ENCODE peak calls at places on chromosome 18, in ten cellular contexts. F is T-helper 2 cell, E is NCI-H1694, O is endothelial cell of umbilical vein, W is sigmoid colon, K is B cell, C is Daoy, T is putamen, B is ovary, M is AG08396. G is an unnamed sample.

GRCh38 chr18:63339920-63340484 is 20.4 kb upstream of the BCL2 start:
- DNase-seq in B (no peak), T (no peak), E (no peak), C (peak), M (no peak), F (no peak), W (no peak), K (no peak), O (peak), G (peak)

GRCh38 chr18:2572892-2573291 is 1.5 kb downstream of the NDC80 start:
- DNase-seq in F (no peak), E (no peak), B (no peak), W (no peak), C (no peak), M (no peak), T (no peak), K (no peak), O (no peak), G (no peak)

GRCh38 chr18:62445386-62445917 is 77.4 kb upstream of the ZCCHC2 start:
- DNase-seq in E (no peak), F (no peak), T (no peak), K (no peak), O (no peak), W (no peak), C (no peak), M (no peak), B (no peak), G (peak)

GRCh38 chr18:25136416-25137132 is 215.4 kb downstream of the ZNF521 start:
- DNase-seq in K (no peak), C (peak), E (no peak), F (no peak), O (peak), M (no peak), W (no peak), T (no peak), B (peak), G (no peak)

GRCh38 chr18:13635046-13635445 is 91.3 kb downstream of the FAM210A start:
- DNase-seq in E (no peak), W (no peak), F (no peak), M (no peak), T (no peak), C (no peak), B (no peak), O (no peak), K (no peak), G (no peak)

GRCh38 chr18:35005963-35006577 is 35.1 kb upstream of the MAPRE2 start:
- DNase-seq in W (no peak), B (no peak), E (peak), M (peak), C (peak), T (peak), F (no peak), K (no peak), O (peak), G (peak)

GRCh38 chr18:50797147-50797546 is 22.7 kb downstream of the MRO start:
- DNase-seq in C (no peak), K (no peak), B (no peak), W (no peak), F (no peak), M (no peak), T (no peak), O (no peak), E (no peak), G (peak)

GRCh38 chr18:54647176-54647575 is 56.1 kb downstream of the DYNAP start:
- DNase-seq in O (peak), M (no peak), T (no peak), F (no peak), B (no peak), C (peak), E (no peak), W (no peak), K (no peak), G (peak)

GRCh38 chr18:27713037-27713726 is 463.7 kb downstream of the CDH2 start:
- DNase-seq in B (no peak), C (peak), T (no peak), O (no peak), W (no peak), K (no peak), M (no peak), F (no peak), E (no peak), G (no peak)

GRCh38 chr18:30254331-30254730 is 788.2 kb downstream of the DSC3 start:
- DNase-seq in T (no peak), C (no peak), O (no peak), W (no peak), F (no peak), K (no peak), B (no peak), E (no peak), M (no peak), G (no peak)

GRCh38 chr18:48771641-48772380 is 179.0 kb downstream of the SMAD7 start:
- DNase-seq in F (no peak), C (no peak), W (no peak), E (no peak), K (no peak), O (peak), T (no peak), B (no peak), M (no peak), G (no peak)

GRCh38 chr18:74982946-74983635 is 225.8 kb downstream of the PTGR3 start:
- DNase-seq in F (no peak), C (no peak), T (no peak), B (no peak), K (no peak), O (peak), W (no peak), M (no peak), E (no peak), G (no peak)

GRCh38 chr18:25737710-25738251 is 352.6 kb downstream of the SS18 start:
- DNase-seq in W (no peak), E (no peak), B (no peak), K (no peak), M (peak), T (peak), O (peak), F (no peak), C (peak), G (peak)

GRCh38 chr18:34707670-34708069 is 2.4 kb upstream of the DTNA start:
- DNase-seq in M (peak), T (peak), K (no peak), C (peak), F (no peak), W (peak), E (no peak), O (peak), B (peak), G (peak)

GRCh38 chr18:30444544-30444943 is 598.0 kb downstream of the DSC3 start:
- DNase-seq in O (no peak), W (no peak), E (no peak), T (no peak), C (no peak), B (no peak), F (no peak), K (no peak), M (no peak), G (no peak)

GRCh38 chr18:76445741-76446232 is 49.3 kb downstream of the ZNF516 start:
- DNase-seq in K (no peak), M (no peak), T (no peak), E (no peak), F (no peak), B (no peak), O (no peak), C (no peak), W (peak), G (peak)

GRCh38 chr18:69401475-69402218 is 959 bp downstream of the DOK6 start:
- DNase-seq in E (no peak), F (no peak), K (no peak), B (peak), T (no peak), C (no peak), M (peak), W (peak), O (peak), G (no peak)

GRCh38 chr18:24006731-24007308 is 7.7 kb upstream of the TTC39C start:
- DNase-seq in K (no peak), E (no peak), F (no peak), O (no peak), M (no peak), T (no peak), W (no peak), C (no peak), B (no peak), G (no peak)

GRCh38 chr18:14026199-14026598 is 106.0 kb downstream of the ZNF519 start:
- DNase-seq in O (no peak), B (no peak), M (no peak), W (no peak), E (no peak), K (no peak), T (no peak), F (no peak), C (peak), G (no peak)

GRCh38 chr18:3402962-3403585 is 46.9 kb upstream of the TGIF1 start:
- DNase-seq in O (no peak), E (no peak), T (no peak), B (no peak), W (no peak), C (peak), M (peak), K (no peak), F (no peak), G (peak)

GRCh38 chr18:53790817-53791216 is 433.7 kb downstream of the MBD2 start:
- DNase-seq in C (no peak), E (no peak), W (no peak), F (no peak), M (no peak), B (no peak), T (no peak), O (no peak), K (no peak), G (no peak)

GRCh38 chr18:9707381-9708056 is 582 bp upstream of the RAB31 start:
- DNase-seq in K (no peak), C (peak), W (peak), E (no peak), B (no peak), T (no peak), F (no peak), M (no peak), O (peak), G (no peak)

GRCh38 chr18:54801374-54801773 is 26.9 kb upstream of the RAB27B start:
- DNase-seq in E (no peak), M (no peak), B (no peak), K (no peak), F (no peak), O (no peak), C (no peak), T (no peak), W (no peak), G (no peak)

GRCh38 chr18:22268641-22269128 is 99.3 kb downstream of the GATA6 start:
- DNase-seq in O (peak), K (no peak), C (no peak), F (no peak), M (no peak), B (no peak), T (no peak), W (no peak), E (no peak), G (no peak)

GRCh38 chr18:50286391-50287027 is 983 bp downstream of the CXXC1 start:
- DNase-seq in K (no peak), W (peak), O (no peak), B (peak), T (no peak), F (no peak), M (no peak), C (peak), E (no peak), G (peak)

GRCh38 chr18:3595282-3596273 is 145.6 kb downstream of the TGIF1 start:
- DNase-seq in E (peak), C (peak), W (peak), T (no peak), O (peak), M (no peak), K (peak), B (peak), F (no peak), G (peak)

GRCh38 chr18:3121256-3121655 is 98.5 kb downstream of the MYOM1 start:
- DNase-seq in E (no peak), C (no peak), M (no peak), T (no peak), W (no peak), B (no peak), K (no peak), O (no peak), F (no peak), G (no peak)

GRCh38 chr18:23231340-23232021 is 96.2 kb downstream of the CABLES1 start:
- DNase-seq in K (peak), F (peak), W (peak), E (no peak), T (no peak), C (peak), O (peak), B (no peak), M (peak), G (peak)

GRCh38 chr18:79569720-79570119 is 109.9 kb upstream of the CTDP1 start:
- DNase-seq in F (no peak), E (no peak), T (no peak), K (peak), C (no peak), M (no peak), W (peak), B (peak), O (no peak), G (no peak)

GRCh38 chr18:49017813-49018552 is 67.2 kb upstream of the SMAD7 start:
- DNase-seq in W (peak), F (no peak), M (no peak), O (no peak), T (no peak), B (peak), C (no peak), K (no peak), E (no peak), G (no peak)

GRCh38 chr18:79650959-79651358 is 28.6 kb upstream of the CTDP1 start:
- DNase-seq in M (no peak), E (no peak), B (no peak), C (no peak), W (no peak), T (no peak), O (no peak), F (no peak), K (no peak), G (no peak)

GRCh38 chr18:79590191-79591039 is 89.2 kb upstream of the CTDP1 start:
- DNase-seq in E (no peak), T (no peak), W (peak), B (no peak), O (no peak), M (no peak), K (no peak), F (no peak), C (no peak), G (peak)